ENCODE peak calls at places on chromosomes 4 and X, in four cellular contexts. L is GM12878, T is K562, I is H1. N is an unnamed sample.

GRCh38 chr4:610411-611261 is 14.7 kb upstream of the PDE6B start:
- DNase-seq in L (no peak), T (no peak), I (no peak), N (no peak)

GRCh38 chrX:130975947-130976346 is 72.9 kb upstream of the ENOX2 start:
- DNase-seq in L (no peak), T (peak; percentile 69), I (peak; percentile 45), N (peak; percentile 31)

GRCh38 chr4:137664055-137664405 is 131.7 kb upstream of the PCDH18 start:
- DNase-seq in L (no peak), T (no peak), I (no peak), N (no peak)

GRCh38 chrX:20362268-20363002 is 95.7 kb upstream of the RPS6KA3 start:
- DNase-seq in L (no peak), T (peak; percentile 12), I (no peak), N (no peak)

GRCh38 chr4:7862561-7863200 is 77.0 kb downstream of the AFAP1 start:
- DNase-seq in L (no peak), T (no peak), I (no peak), N (no peak)

GRCh38 chr4:69025191-69025998 is 70.9 kb upstream of the UGT2B7 start:
- DNase-seq in L (no peak), T (peak; percentile 5), I (peak; percentile 47), N (peak; percentile 2)

GRCh38 chr4:121277194-121278105 is 103.4 kb downstream of the QRFPR start:
- DNase-seq in L (no peak), T (peak; percentile 20), I (no peak), N (peak; percentile 42)

GRCh38 chrX:37818031-37818430 is 29.3 kb downstream of the DYNLT3 start:
- DNase-seq in L (no peak), T (no peak), I (no peak), N (no peak)

GRCh38 chr4:41504167-41504566 is 33.8 kb upstream of the LIMCH1 start:
- DNase-seq in L (no peak), T (no peak), I (no peak), N (no peak)

GRCh38 chr4:70705146-70705855 is 16.5 kb upstream of the RUFY3 start:
- DNase-seq in L (no peak), T (peak; percentile 85), I (peak; percentile 80), N (no peak)

GRCh38 chr4:2217726-2218125 is 24.2 kb downstream of the HAUS3 start:
- DNase-seq in L (no peak), T (no peak), I (no peak), N (no peak)

DNA sequence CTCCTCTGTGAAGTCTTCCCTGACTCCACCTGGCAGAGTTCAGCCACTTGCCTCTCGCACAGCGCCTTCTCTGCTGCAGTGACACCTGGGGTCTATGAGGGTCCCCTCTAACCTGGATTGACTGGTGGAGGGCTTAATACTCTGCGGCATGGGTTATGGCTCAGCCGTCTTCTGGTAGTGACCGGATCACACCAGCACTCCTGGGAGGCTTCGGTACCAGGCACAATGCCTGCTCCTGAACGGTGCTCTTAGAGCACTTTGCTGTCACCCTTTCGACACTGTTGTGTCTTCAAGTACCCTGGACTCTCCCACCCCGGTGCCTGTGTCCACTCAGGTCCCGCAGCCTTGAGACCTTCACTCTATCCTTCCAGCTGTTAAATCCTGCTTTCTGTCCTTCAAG is 50.0 kb downstream of the C4orf50 start:
- DNase-seq in L (no peak), T (no peak), I (no peak), N (no peak)
- TF ChIP-seq EGR1 in L (no peak), T (no peak), I (no peak), N (no peak)

DNA sequence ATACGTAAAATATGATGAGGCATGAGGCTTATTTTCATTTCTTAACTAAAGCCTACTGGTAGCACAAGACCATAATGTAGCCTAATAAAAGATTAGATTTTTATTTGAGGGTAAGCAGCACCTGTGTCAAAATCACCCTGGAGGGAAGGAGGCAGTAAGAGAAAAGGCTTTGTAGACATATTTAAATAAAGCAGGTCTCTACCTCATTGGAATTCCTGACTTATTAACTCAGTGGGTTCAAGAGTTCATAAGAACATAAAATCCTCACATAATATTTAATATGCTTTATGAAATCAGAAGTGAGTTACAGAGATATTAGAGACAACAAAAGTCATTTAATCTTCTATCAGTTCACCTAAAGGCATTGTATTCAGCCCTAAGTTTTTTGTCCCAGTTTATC is 261.6 kb upstream of the ANKRD50 start:
- DNase-seq in L (no peak), T (no peak), I (no peak), N (no peak)
- TF ChIP-seq EGR1 in L (no peak), T (no peak), I (no peak), N (no peak)

DNA sequence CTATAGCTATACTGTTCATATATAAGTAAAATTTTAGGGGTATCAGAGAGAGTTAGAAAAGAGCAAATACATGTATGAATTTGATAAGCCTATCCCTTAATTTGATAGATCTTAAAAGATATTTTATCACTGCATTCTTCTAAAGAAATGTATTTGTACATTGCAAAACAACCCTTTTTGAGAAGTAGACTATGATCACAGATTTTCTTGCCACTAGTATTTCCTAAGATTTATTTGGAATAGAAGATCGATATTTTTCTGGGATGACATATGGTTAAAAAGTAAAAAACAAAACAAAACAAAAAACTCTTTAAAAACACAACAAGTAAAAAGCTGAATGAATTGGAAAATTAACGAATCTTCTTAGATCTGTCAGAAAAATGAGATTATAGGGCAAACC is 27.4 kb downstream of the TET2 start:
- DNase-seq in L (no peak), T (no peak), I (no peak), N (no peak)
- TF ChIP-seq EGR1 in L (no peak), T (no peak), I (no peak), N (no peak)

GRCh38 chrX:101395789-101396188 is 5.0 kb downstream of the RPL36A start:
- DNase-seq in L (no peak), T (no peak), I (no peak), N (no peak)
- TF ChIP-seq EGR1 in L (no peak), T (no peak), I (no peak), N (no peak)